ENCODE peak calls at places on chromosomes 6 and 20, in six cellular contexts. E is transverse colon; O is GM23338; I is IMR-90; T is CD8-positive, alpha-beta memory T cell; W is foreskin keratinocyte. R is an unnamed sample. For H3K27me3, the result is how much of the 10 kb centered on the place peaks cover.

GRCh38 chr6:28167068-28167467 is 25.4 kb downstream of the ZKSCAN8 start:
- DNase-seq in E (no peak), O (no peak), T (no peak), W (peak), I (peak), R (peak)

GRCh38 chr6:89079611-89080213 is 839 bp upstream of the PNRC1 start:
- DNase-seq in W (peak), T (peak), I (peak), E (peak), O (peak), R (peak)

GRCh38 chr6:151051164-151051563 is 185.7 kb downstream of the MTHFD1L start:
- DNase-seq in I (no peak), T (no peak), O (no peak), W (no peak), E (no peak), R (no peak)

GRCh38 chr6:14380421-14380820 is 262.8 kb downstream of the CD83 start:
- DNase-seq in W (no peak), T (no peak), E (no peak), O (peak), I (no peak), R (no peak)

GRCh38 chr6:102493485-102493884 is 1100.0 kb downstream of the GRIK2 start:
- DNase-seq in I (no peak), E (no peak), T (no peak), W (no peak), O (no peak), R (no peak)

GRCh38 chr6:130001229-130001554 is 17.2 kb upstream of the L3MBTL3 start:
- DNase-seq in W (no peak), I (no peak), T (no peak), E (no peak), O (peak), R (no peak)

GRCh38 chr20:20547221-20547875 is 165.1 kb downstream of the RALGAPA2 start:
- DNase-seq in I (peak), T (no peak), W (peak), E (no peak), O (no peak), R (no peak)

GRCh38 chr6:112971651-112972050 is 624.5 kb downstream of the RFPL4B start:
- DNase-seq in O (no peak), W (no peak), E (no peak), I (no peak), T (no peak), R (no peak)

GRCh38 chr20:33680681-33681080 is 5.5 kb downstream of the E2F1 start:
- DNase-seq in E (no peak), O (no peak), W (no peak), T (no peak), I (peak), R (no peak)

GRCh38 chr20:61951695-61952533 is 113.8 kb downstream of the TAF4 start:
- DNase-seq in W (no peak), I (peak), O (peak), T (no peak), E (no peak), R (no peak)

GRCh38 chr6:44543664-44544063 is 156.2 kb downstream of the CDC5L start:
- DNase-seq in E (no peak), W (no peak), O (no peak), T (no peak), I (no peak), R (no peak)

GRCh38 chr20:36541227-36542018 is at the start of gene MYL9:
- DNase-seq in O (peak), E (peak), T (no peak), W (no peak), I (peak), R (peak)

GRCh38 chr6:45589367-45589766 is 211.6 kb upstream of the SUPT3H start:
- DNase-seq in T (no peak), W (no peak), E (no peak), O (no peak), I (no peak), R (no peak)

GRCh38 chr6:70673601-70674000 is 5.9 kb downstream of the SMAP1 start:
- DNase-seq in O (peak), E (no peak), I (peak), W (no peak), T (no peak), R (peak)

GRCh38 chr6:30720738-30721197 is 616 bp downstream of the TUBB start:
- DNase-seq in W (no peak), I (peak), E (peak), O (peak), T (peak), R (no peak)

GRCh38 chr6:53741417-53741816 is 53.4 kb upstream of the LRRC1 start:
- DNase-seq in I (no peak), W (no peak), T (no peak), O (peak), E (no peak), R (no peak)

GRCh38 chr6:152112503-152113261 is 305.2 kb downstream of the ESR1 start:
- DNase-seq in T (no peak), E (peak), I (no peak), O (no peak), W (no peak), R (no peak)

GRCh38 chr6:110944681-110945151 is 13.8 kb upstream of the GTF3C6 start:
- DNase-seq in E (no peak), O (no peak), W (peak), T (peak), I (peak), R (peak)

GRCh38 chr6:165227644-165228329 is 81.6 kb downstream of the C6orf118 start:
- DNase-seq in O (no peak), I (no peak), E (no peak), W (no peak), T (no peak), R (no peak)

GRCh38 chr6:138833819-138834539 is 38.1 kb downstream of the ECT2L start:
- DNase-seq in T (no peak), O (no peak), E (no peak), W (no peak), I (no peak), R (no peak)

GRCh38 chr20:14569631-14570030 is 232.2 kb upstream of the FLRT3 start:
- DNase-seq in W (no peak), I (no peak), T (no peak), O (no peak), E (no peak), R (no peak)

GRCh38 chr20:7505835-7506221 is 434.4 kb downstream of the HAO1 start:
- DNase-seq in W (no peak), O (no peak), E (no peak), T (no peak), I (no peak), R (no peak)

GRCh38 chr20:36405255-36405654 is 99.1 kb downstream of the DLGAP4 start:
- DNase-seq in T (peak), E (no peak), O (no peak), W (no peak), I (peak), R (peak)

GRCh38 chr6:42071881-42072583 is 21.7 kb downstream of the TAF8 start:
- DNase-seq in E (no peak), I (no peak), W (no peak), T (no peak), O (no peak), R (no peak)
- H3K27ac ChIP-seq in E (no peak), I (no peak), W (no peak), T (no peak), O (no peak), R (no peak)

GRCh38 chr6:105164418-105164817 is 15.4 kb downstream of the POPDC3 start:
- DNase-seq in T (no peak), W (peak), E (no peak), O (no peak), I (peak), R (peak)
- H3K27me3 ChIP-seq in T (under half), W (under half), E (under half), O (under half), I (under half), R (under half)

DNA sequence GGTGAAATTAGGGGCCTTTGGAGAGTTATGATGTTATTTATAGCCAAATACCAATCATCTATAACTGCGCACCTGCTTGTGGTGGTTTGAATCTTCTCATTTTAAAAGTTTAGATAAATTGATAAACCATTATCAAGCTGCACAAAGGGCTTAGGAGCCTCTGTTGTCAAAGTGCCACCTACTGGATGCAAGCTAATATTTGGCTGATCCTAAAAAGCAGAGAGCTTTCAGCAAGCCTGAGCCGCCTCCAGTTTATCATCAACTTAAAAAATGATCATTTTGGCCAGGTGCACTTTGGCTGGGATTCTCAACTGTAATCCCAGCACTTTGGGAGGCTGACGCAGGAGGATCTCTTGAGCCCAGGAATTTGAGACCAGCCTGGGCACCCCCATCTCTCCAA is 58.5 kb upstream of the ATXN1 start:
- DNase-seq in I (peak), O (peak), E (no peak), T (no peak), W (no peak), R (no peak)
- H3K27ac ChIP-seq in I (no peak), O (no peak), E (no peak), T (no peak), W (no peak), R (no peak)

GRCh38 chr6:94859924-94860323 is 717.4 kb upstream of the MANEA start:
- DNase-seq in E (no peak), I (no peak), O (peak), W (no peak), T (no peak), R (no peak)
- H3K27me3 ChIP-seq in E (under half), I (under half), O (under half), W (under half), T (under half), R (under half)

GRCh38 chr6:131029661-131030297 is 33.3 kb downstream of the EPB41L2 start:
- DNase-seq in E (no peak), I (peak), T (no peak), O (peak), W (peak), R (peak)
- H3K27ac ChIP-seq in E (no peak), I (peak), T (no peak), O (no peak), W (no peak), R (peak)

GRCh38 chr6:127118505-127119360 is at the start of gene RSPO3:
- DNase-seq in T (no peak), E (peak), W (peak), I (peak), O (peak), R (peak)

GRCh38 chr6:127114214-127114613 is 4.3 kb upstream of the RSPO3 start:
- DNase-seq in W (no peak), T (no peak), I (no peak), O (no peak), E (no peak), R (no peak)

GRCh38 chr6:127111526-127111925 is 6.9 kb upstream of the RSPO3 start:
- DNase-seq in O (no peak), W (no peak), E (no peak), I (no peak), T (no peak), R (no peak)

GRCh38 chr6:127117979-127118504 is 429 bp upstream of the RSPO3 start:
- DNase-seq in W (no peak), T (no peak), O (no peak), I (no peak), E (no peak), R (no peak)

DNA sequence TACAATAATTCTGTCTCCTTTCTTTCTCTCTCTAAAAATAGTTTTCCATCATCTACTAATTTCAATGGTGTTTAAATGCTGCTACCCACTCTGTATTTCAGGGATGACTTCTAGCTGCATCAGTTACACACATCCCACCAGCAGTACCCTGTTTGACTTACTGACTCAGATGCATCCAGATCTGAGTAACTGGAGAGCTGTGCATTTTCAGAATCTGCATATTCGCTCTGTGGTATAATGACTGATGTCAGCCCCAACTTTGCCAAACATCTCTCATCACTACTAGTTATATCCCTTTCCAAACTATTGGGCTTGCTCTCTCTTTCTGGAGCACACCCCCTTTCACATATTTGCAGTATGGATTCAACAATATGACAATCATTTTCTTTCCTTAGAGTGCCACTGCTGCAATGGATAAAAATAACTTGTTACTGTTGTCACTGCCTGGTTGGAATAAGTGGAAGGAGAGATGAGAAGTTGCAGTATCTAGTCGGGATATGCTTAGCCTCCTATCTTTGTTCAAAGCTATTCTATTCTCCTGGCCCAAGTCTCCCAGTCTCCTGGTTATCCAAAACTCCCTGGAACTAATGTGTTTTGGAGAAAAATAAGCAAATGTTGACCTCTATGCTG is 3.3 kb upstream of the RSPO3 start:
- DNase-seq in T (no peak), I (no peak), E (no peak), W (no peak), O (no peak), R (no peak)
- H3K27me3 ChIP-seq in T (under half), I (half or more), E (under half), W (half or more), O (under half), R (under half)